ENCODE peak calls at places on chromosomes 13 and 19, in eight cellular contexts. H is HAP-1, V is substantia nigra, Z is cardiac muscle cell, M is DMS53, K is iPS-NIHi11, W is NCI-H1930, F is colonic mucosa. R is an unnamed sample.

GRCh38 chr13:73421310-73421912 is 362.6 kb downstream of the KLF5 start:
- DNase-seq in F (peak), M (peak), V (no peak), W (no peak), Z (no peak), H (no peak), K (no peak), R (no peak)

GRCh38 chr19:33400856-33401682 is 27.6 kb downstream of the CEBPG start:
- DNase-seq in W (no peak), V (no peak), Z (no peak), M (no peak), F (no peak), K (no peak), H (no peak), R (no peak)

GRCh38 chr19:28349604-28350003 is 863.3 kb downstream of the UQCRFS1 start:
- DNase-seq in V (no peak), Z (no peak), F (no peak), K (no peak), W (no peak), M (no peak), H (no peak), R (no peak)

GRCh38 chr19:20453424-20453938 is 112.1 kb downstream of the ZNF737 start:
- DNase-seq in K (no peak), F (no peak), M (peak), Z (no peak), V (no peak), W (no peak), H (no peak), R (no peak)

GRCh38 chr13:24842533-24843278 is 78.7 kb downstream of the RNF17 start:
- DNase-seq in F (no peak), H (no peak), M (peak), V (no peak), W (no peak), K (no peak), Z (no peak), R (no peak)

GRCh38 chr19:12757544-12758274 is 6.1 kb downstream of the BEST2 start:
- DNase-seq in V (peak), Z (peak), F (peak), K (peak), M (peak), W (peak), H (peak), R (peak)

GRCh38 chr13:28258401-28258800 is 120.1 kb downstream of the PAN3 start:
- DNase-seq in W (no peak), V (no peak), F (no peak), Z (no peak), K (no peak), H (no peak), M (no peak), R (no peak)

GRCh38 chr19:55644191-55644833 is 863 bp downstream of the ZNF581 start:
- DNase-seq in K (no peak), W (no peak), F (no peak), Z (no peak), H (no peak), M (no peak), V (no peak), R (no peak)

GRCh38 chr19:6423499-6424189 is 967 bp downstream of the KHSRP start:
- DNase-seq in Z (peak), W (no peak), F (peak), M (peak), H (peak), V (no peak), K (peak), R (peak)

GRCh38 chr13:34640179-34640929 is 301.7 kb upstream of the NBEA start:
- DNase-seq in F (no peak), K (no peak), Z (peak), V (no peak), H (no peak), W (no peak), M (no peak), R (no peak)

GRCh38 chr13:97188207-97188606 is 33.9 kb upstream of the MBNL2 start:
- DNase-seq in F (no peak), V (no peak), W (no peak), M (no peak), H (no peak), K (no peak), Z (no peak), R (no peak)

GRCh38 chr19:3278749-3279148 is 54.3 kb downstream of the CELF5 start:
- DNase-seq in H (no peak), W (no peak), M (no peak), K (no peak), F (no peak), V (no peak), Z (no peak), R (no peak)

R was measured in activated CD8-positive, alpha-beta memory T cell treated with anti-CD3 and anti-CD28 coated beads, Interleukin-2, amount 50 U/mL, for 4 hours.